ENCODE peak calls at places on chromosome 20, in seven cellular contexts. V, T, C, O, G, K and R are unnamed samples.

GRCh38 chr20:19620471-19620870 is 137.6 kb upstream of the RIN2 start:
- DNase-seq in C (no peak), T (no peak), G (no peak), O (no peak), V (no peak), K (no peak), R (no peak)

GRCh38 chr20:49858076-49858565 is 45.5 kb downstream of the SLC9A8 start:
- DNase-seq in O (no peak), K (no peak), V (no peak), C (no peak), G (no peak), T (peak; percentile 33), R (no peak)

GRCh38 chr20:15706719-15707118 is 866.5 kb downstream of the KIF16B start:
- DNase-seq in T (no peak), O (no peak), G (no peak), V (no peak), C (no peak), K (no peak), R (no peak)

GRCh38 chr20:32390999-32391398 is 32.9 kb downstream of the ASXL1 start:
- DNase-seq in T (no peak), V (no peak), G (no peak), C (no peak), K (no peak), O (no peak), R (no peak)

GRCh38 chr20:45685896-45686295 is 15.9 kb upstream of the WFDC11 start:
- DNase-seq in K (no peak), G (no peak), T (no peak), C (no peak), O (no peak), V (no peak), R (no peak)

GRCh38 chr20:62395311-62396242 is 8.7 kb downstream of the RPS21 start:
- DNase-seq in K (no peak), T (no peak), O (no peak), G (no peak), V (no peak), C (no peak), R (no peak)

GRCh38 chr20:8018928-8019177 is 708 bp downstream of the TMX4 start:
- DNase-seq in C (no peak), K (peak; percentile 2), T (no peak), G (no peak), O (no peak), V (no peak), R (no peak)

GRCh38 chr20:37323985-37324384 is 22.0 kb upstream of the SRC start:
- DNase-seq in T (no peak), K (no peak), C (no peak), G (no peak), O (no peak), V (no peak), R (no peak)

GRCh38 chr20:10667560-10668167 is 6.1 kb downstream of the JAG1 start:
- DNase-seq in O (no peak), K (no peak), G (no peak), V (no peak), C (no peak), T (no peak), R (no peak)

GRCh38 chr20:59120491-59120890 is 43.1 kb upstream of the ZNF831 start:
- DNase-seq in V (no peak), C (peak; percentile 45), O (no peak), G (no peak), K (no peak), T (no peak), R (peak; percentile 75)

GRCh38 chr20:45459606-45460005 is 9.9 kb upstream of the WFDC2 start:
- DNase-seq in G (no peak), O (no peak), C (no peak), T (no peak), K (no peak), V (no peak), R (no peak)

GRCh38 chr20:16419138-16419715 is 154.0 kb downstream of the KIF16B start:
- DNase-seq in O (no peak), K (no peak), T (no peak), V (no peak), C (no peak), G (no peak), R (no peak)

GRCh38 chr20:41563087-41563486 is 55.1 kb downstream of the CHD6 start:
- DNase-seq in T (no peak), K (no peak), O (no peak), G (no peak), V (no peak), C (no peak), R (no peak)

GRCh38 chr20:37161830-37162549 is 17.1 kb upstream of the RPN2 start:
- DNase-seq in O (no peak), T (no peak), V (no peak), G (no peak), K (no peak), C (no peak), R (no peak)

GRCh38 chr20:45028424-45029136 is 62.3 kb downstream of the STK4 start:
- DNase-seq in K (no peak), G (no peak), C (no peak), V (no peak), O (no peak), T (no peak), R (no peak)

GRCh38 chr20:43022568-43022967 is 167.1 kb downstream of the PTPRT start:
- DNase-seq in K (no peak), G (no peak), V (no peak), T (no peak), C (no peak), O (no peak), R (no peak)

GRCh38 chr20:56706867-56707360 is 77.8 kb downstream of the TFAP2C start:
- DNase-seq in C (no peak), T (no peak), K (no peak), O (no peak), G (no peak), V (no peak), R (no peak)